ENCODE peak calls at places on chromosomes 7 and 10, in six cellular contexts. W is SK-N-SH, F is ovary, J is A549, M is HepG2, H is esophagus muscularis mucosa. X is an unnamed sample.

GRCh38 chr10:89151857-89152256 is 55.3 kb downstream of the CH25H start:
- DNase-seq in W (no peak), F (no peak), J (no peak), M (no peak), H (no peak), X (no peak)

GRCh38 chr7:27096756-27097514 is 1.1 kb upstream of the HOXA1 start:
- DNase-seq in W (no peak), F (peak), J (no peak), M (no peak), H (peak), X (no peak)

GRCh38 chr10:30227481-30227880 is 121.6 kb downstream of the MTPAP start:
- DNase-seq in W (no peak), F (no peak), J (no peak), M (no peak), H (peak), X (no peak)

GRCh38 chr7:50782376-50783208 is at the start of gene GRB10:
- DNase-seq in W (peak), F (peak), J (no peak), M (no peak), H (no peak), X (no peak)

GRCh38 chr7:98223351-98223897 is 12.2 kb downstream of the BHLHA15 start:
- DNase-seq in W (no peak), F (no peak), J (no peak), M (no peak), H (no peak), X (no peak)

GRCh38 chr7:45888185-45888992 is at the start of gene IGFBP1:
- DNase-seq in W (peak), F (no peak), J (peak), M (peak), H (peak), X (no peak)

GRCh38 chr10:60735244-60735643 is 43.0 kb upstream of the CDK1 start:
- DNase-seq in W (no peak), F (no peak), J (no peak), M (no peak), H (no peak), X (no peak)

GRCh38 chr7:40205992-40206391 is 71.2 kb downstream of the SUGCT start:
- DNase-seq in W (no peak), F (no peak), J (no peak), M (no peak), H (no peak), X (no peak)

GRCh38 chr7:3760696-3761095 is 459.6 kb downstream of the SDK1 start:
- DNase-seq in W (no peak), F (no peak), J (no peak), M (no peak), H (no peak), X (no peak)

DNA sequence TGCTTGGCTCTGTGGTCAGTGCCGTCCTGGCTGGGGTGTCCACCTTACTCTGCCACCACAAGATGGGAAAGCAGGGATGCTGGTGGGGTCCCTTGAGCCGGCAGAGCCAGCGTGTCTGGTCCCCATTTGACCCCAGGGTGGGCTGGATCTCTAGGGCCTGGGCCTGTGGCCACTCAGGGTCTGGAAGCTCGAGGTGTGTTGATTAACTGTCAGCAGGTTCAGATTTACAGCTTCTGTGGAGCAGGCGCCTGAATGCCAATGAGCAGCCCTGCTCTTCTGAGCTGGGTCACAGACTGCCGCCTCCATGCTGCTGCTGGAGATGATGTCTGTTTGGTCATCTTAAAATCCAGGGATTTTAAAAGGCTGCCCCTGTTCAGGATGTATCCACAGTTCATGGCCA is 11.3 kb upstream of the DPYSL4 start:
- DNase-seq in W (no peak), F (peak), J (no peak), M (no peak), H (no peak), X (no peak)
- TF ChIP-seq EP300 in W (no peak), F (no peak), J (no peak), M (no peak), H (no peak), X (no peak)

DNA sequence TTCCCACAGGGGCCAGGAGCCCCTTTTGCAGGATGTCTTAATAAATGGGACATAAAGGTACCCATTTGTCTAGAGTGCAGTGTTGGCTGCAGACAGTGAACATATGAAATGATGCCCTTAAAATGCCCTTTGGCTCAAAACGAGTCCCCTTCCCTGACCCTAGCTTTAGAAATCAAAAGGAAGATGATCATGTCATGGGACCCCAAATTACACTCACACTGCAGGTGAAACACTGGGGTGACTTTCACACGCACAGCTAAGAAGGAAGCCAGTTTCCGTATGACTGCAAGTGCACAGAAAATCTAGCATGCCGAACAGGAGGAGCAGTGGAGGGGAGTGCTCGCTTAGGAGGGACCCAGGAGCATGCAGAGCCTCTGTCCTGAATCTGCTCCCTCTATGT is 154.5 kb upstream of the KLF14 start:
- DNase-seq in W (no peak), F (no peak), J (no peak), M (no peak), H (no peak), X (no peak)
- H3K27ac ChIP-seq in W (peak), F (peak), J (peak), M (peak), H (peak), X (peak)

GRCh38 chr10:3220853-3221252 is 48.3 kb upstream of the PITRM1 start:
- DNase-seq in W (no peak), F (no peak), J (no peak), M (no peak), H (no peak), X (no peak)
- TF ChIP-seq EP300 in W (no peak), F (no peak), J (no peak), M (no peak), H (no peak), X (no peak)

GRCh38 chr7:117600912-117601311 is 121.1 kb downstream of the CFTR start:
- DNase-seq in W (no peak), F (no peak), J (no peak), M (no peak), H (no peak), X (no peak)
- H3K27ac ChIP-seq in W (no peak), F (no peak), J (no peak), M (no peak), H (no peak), X (no peak)

GRCh38 chr7:149775176-149775556 is 1.8 kb upstream of the ZNF467 start:
- DNase-seq in W (no peak), F (no peak), J (no peak), M (no peak), H (no peak), X (no peak)

GRCh38 chr7:149777551-149778326 is 4.4 kb upstream of the ZNF467 start:
- DNase-seq in W (no peak), F (peak), J (no peak), M (no peak), H (no peak), X (no peak)

GRCh38 chr7:149776848-149777407 is 3.5 kb upstream of the ZNF467 start:
- DNase-seq in W (no peak), F (no peak), J (no peak), M (no peak), H (no peak), X (no peak)

GRCh38 chr7:149774237-149775175 is 1.1 kb upstream of the ZNF467 start:
- DNase-seq in W (no peak), F (peak), J (peak), M (no peak), H (no peak), X (no peak)

DNA sequence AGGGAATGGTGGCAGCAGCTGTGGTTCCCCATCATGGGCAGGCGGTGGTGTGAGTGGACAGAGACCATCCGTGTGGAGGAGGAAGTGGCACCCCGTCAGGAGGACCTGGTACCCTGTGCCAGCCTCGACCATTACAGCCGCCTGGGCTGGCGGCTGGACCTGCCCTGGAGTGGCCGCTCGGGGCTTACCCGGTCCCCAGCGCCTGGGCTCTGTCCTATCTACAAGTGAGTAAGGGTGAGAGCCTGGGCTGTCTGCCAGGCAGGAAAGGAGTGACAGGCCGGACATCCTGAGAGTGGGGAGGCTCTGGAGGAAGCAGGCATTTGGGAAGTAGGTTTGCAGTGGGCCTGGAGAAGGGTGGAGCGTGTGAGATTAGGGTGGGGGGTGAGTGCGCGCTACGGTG is 2.9 kb upstream of the ZNF467 start:
- DNase-seq in W (peak), F (no peak), J (no peak), M (no peak), H (no peak), X (peak)
- TF ChIP-seq EP300 in W (no peak), F (no peak), J (no peak), M (no peak), H (no peak), X (no peak)

DNA sequence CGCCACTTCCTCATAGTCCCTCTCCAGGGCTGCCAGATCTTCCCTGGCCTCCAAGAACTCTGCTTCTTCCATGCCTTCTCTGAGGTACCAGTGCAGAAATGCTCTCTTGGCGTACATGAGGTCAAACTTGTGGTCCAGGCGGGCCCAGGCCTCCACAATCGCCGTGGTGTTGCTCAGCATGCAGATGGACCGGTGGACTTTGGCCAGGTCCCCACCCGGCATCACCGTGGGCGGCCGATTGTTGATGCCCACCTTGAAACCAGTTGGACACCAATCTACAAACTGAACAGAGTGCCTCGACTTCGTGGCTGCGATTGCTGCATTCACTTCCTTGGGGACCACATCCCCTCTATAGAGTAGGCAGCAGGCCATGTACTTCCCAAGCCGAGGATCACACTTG is 11.1 kb downstream of the TUBAL3 start:
- DNase-seq in W (no peak), F (no peak), J (no peak), M (no peak), H (no peak), X (no peak)
- H3K27ac ChIP-seq in W (no peak), F (no peak), J (no peak), M (no peak), H (no peak), X (no peak)

GRCh38 chr7:139914861-139915300 is 85.8 kb downstream of the TBXAS1 start:
- DNase-seq in W (no peak), F (no peak), J (no peak), M (no peak), H (no peak), X (no peak)

GRCh38 chr7:139913555-139914135 is 84.6 kb downstream of the TBXAS1 start:
- DNase-seq in W (no peak), F (no peak), J (no peak), M (no peak), H (no peak), X (no peak)

GRCh38 chr7:139913006-139913405 is 83.9 kb downstream of the TBXAS1 start:
- DNase-seq in W (no peak), F (no peak), J (no peak), M (no peak), H (no peak), X (no peak)

GRCh38 chr7:139915301-139915863 is 86.3 kb downstream of the TBXAS1 start:
- DNase-seq in W (no peak), F (no peak), J (peak), M (no peak), H (no peak), X (no peak)

DNA sequence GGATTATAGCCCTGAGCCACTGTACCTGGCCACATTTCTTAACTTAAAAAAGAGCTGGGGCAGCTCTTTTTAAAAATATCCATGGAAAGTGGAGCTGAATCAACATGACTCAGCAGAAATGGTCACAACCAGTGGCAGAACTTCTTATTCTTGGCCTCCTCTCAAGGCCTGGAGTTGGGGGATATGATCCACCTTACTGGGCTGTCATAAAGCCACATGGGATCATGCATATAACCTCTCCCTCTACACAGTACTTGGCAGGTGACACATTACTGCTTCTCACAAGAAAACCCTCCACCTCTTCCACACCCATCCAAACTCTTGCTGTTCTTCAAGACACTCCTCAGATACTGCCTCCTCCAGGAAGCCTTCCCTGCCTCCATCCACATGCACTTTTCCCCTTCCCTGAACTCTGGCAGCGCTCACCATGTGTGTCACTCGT is 85.3 kb downstream of the TBXAS1 start:
- DNase-seq in W (no peak), F (no peak), J (peak), M (no peak), H (no peak), X (no peak)
- TF ChIP-seq EP300 in W (no peak), F (no peak), J (no peak), M (no peak), H (no peak), X (no peak)

GRCh38 chr10:79190740-79191261 is 122.0 kb downstream of the ZMIZ1 start:
- DNase-seq in W (no peak), F (no peak), J (no peak), M (no peak), H (no peak), X (no peak)
- H3K27ac ChIP-seq in W (peak), F (peak), J (peak), M (no peak), H (peak), X (peak)

DNA sequence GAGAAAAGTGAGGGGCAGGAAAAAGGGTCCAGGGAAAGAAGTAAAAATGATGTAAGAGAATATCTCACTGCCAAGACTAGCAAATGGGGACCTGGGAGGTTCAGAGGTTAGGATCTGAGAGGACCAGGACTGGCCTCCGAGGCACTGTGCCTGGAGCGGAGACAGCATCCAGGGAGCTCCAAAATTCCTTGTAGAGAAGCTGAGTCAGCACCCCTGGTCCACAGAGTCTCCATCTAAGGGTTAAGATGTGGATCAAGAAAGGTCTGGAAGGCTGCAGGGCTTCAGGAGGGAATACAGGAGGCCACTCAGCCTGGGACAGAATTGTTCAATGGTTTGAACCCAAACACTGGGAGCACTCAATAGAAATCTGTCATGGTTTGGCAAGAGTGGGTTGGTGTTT is 30.6 kb downstream of the ZNF503 start:
- DNase-seq in W (no peak), F (no peak), J (no peak), M (no peak), H (no peak), X (no peak)
- TF ChIP-seq EP300 in W (no peak), F (no peak), J (no peak), M (no peak), H (no peak), X (no peak)

GRCh38 chr10:101007099-101007711 is 7.6 kb downstream of the LZTS2 start:
- DNase-seq in W (no peak), F (no peak), J (no peak), M (no peak), H (no peak), X (no peak)
- H3K27ac ChIP-seq in W (peak), F (peak), J (no peak), M (peak), H (peak), X (peak)